ENCODE peak calls at places on chromosomes 11 and 22, in four cellular contexts. C, L, O and P are unnamed samples.

GRCh38 chr22:36587289-36588154 is 58.6 kb upstream of the EIF3D start:
- DNase-seq in C (no peak), O (no peak), L (no peak), P (no peak)

GRCh38 chr11:107695446-107695845 is 16.4 kb downstream of the SLN start:
- DNase-seq in O (no peak), L (no peak), C (no peak), P (no peak)

GRCh38 chr11:30914143-30914762 is 328.1 kb upstream of the MPPED2 start:
- DNase-seq in L (peak), C (peak), O (no peak), P (peak)

GRCh38 chr22:25763239-25763777 is 21.3 kb downstream of the MYO18B start:
- DNase-seq in C (no peak), L (no peak), O (no peak), P (no peak)

GRCh38 chr11:70544774-70545625 is 146.7 kb downstream of the CTTN start:
- DNase-seq in O (no peak), L (no peak), C (no peak), P (no peak)

GRCh38 chr11:125091247-125091876 is 20.1 kb downstream of the TMEM218 start:
- DNase-seq in L (peak), O (no peak), C (peak), P (peak)

GRCh38 chr11:17256512-17256911 is 20.0 kb upstream of the NUCB2 start:
- DNase-seq in O (no peak), L (no peak), C (no peak), P (no peak)

GRCh38 chr11:13993096-13993760 is 30.7 kb downstream of the SPON1 start:
- DNase-seq in C (no peak), O (no peak), L (no peak), P (no peak)

GRCh38 chr11:120236169-120237107 is 3.5 kb upstream of the POU2F3 start:
- DNase-seq in L (no peak), O (no peak), C (peak), P (no peak)

GRCh38 chr11:69654660-69655478 is 13.9 kb downstream of the CCND1 start:
- DNase-seq in L (peak), C (no peak), O (no peak), P (no peak)

GRCh38 chr11:114060402-114061052 is 1.0 kb downstream of the ZBTB16 start:
- DNase-seq in O (no peak), C (no peak), L (no peak), P (peak)

GRCh38 chr11:112113539-112114457 is 27.1 kb downstream of the SDHD start:
- DNase-seq in C (peak), O (no peak), L (peak), P (peak)

GRCh38 chr11:111912535-111912934 is at the start of gene HSPB2:
- DNase-seq in O (no peak), C (no peak), L (no peak), P (no peak)

GRCh38 chr11:30741039-30741550 is 154.9 kb upstream of the MPPED2 start:
- DNase-seq in L (peak), O (no peak), C (no peak), P (no peak)

GRCh38 chr22:43504666-43505261 is 93.0 kb downstream of the MPPED1 start:
- DNase-seq in C (no peak), O (no peak), L (no peak), P (no peak)

GRCh38 chr22:45632791-45633515 is 38.7 kb upstream of the ATXN10 start:
- DNase-seq in C (no peak), L (peak), O (no peak), P (no peak)

GRCh38 chr11:116603783-116604323 is 168.9 kb downstream of the BUD13 start:
- DNase-seq in C (no peak), O (no peak), L (no peak), P (no peak)

GRCh38 chr22:26259510-26259909 is 90.2 kb downstream of the SEZ6L start:
- DNase-seq in L (peak), O (no peak), C (peak), P (peak)

GRCh38 chr22:41742918-41743317 is 43.6 kb downstream of the MEI1 start:
- DNase-seq in L (no peak), C (no peak), O (no peak), P (peak)

GRCh38 chr11:79579063-79579462 is 138.2 kb upstream of the TENM4 start:
- DNase-seq in C (no peak), L (no peak), O (no peak), P (no peak)

GRCh38 chr22:47553436-47553835 is 791.0 kb downstream of the TBC1D22A start:
- DNase-seq in C (no peak), L (no peak), O (no peak), P (no peak)

GRCh38 chr11:117529767-117530166 is 202.1 kb downstream of the CEP164 start:
- DNase-seq in O (no peak), C (no peak), L (no peak), P (no peak)

GRCh38 chr11:17473071-17473744 is 3.4 kb downstream of the ABCC8 start:
- DNase-seq in C (peak), O (no peak), L (peak), P (peak)

GRCh38 chr11:6568191-6568918 is 35.1 kb downstream of the RRP8 start:
- DNase-seq in C (peak), L (no peak), O (no peak), P (no peak)

GRCh38 chr11:116970485-116971292 is 127.5 kb downstream of the SIK3 start:
- DNase-seq in L (no peak), O (no peak), C (no peak), P (no peak)

GRCh38 chr22:50657925-50658324 is 14.7 kb upstream of the SHANK3 start:
- DNase-seq in C (no peak), O (no peak), L (no peak), P (no peak)

GRCh38 chr11:37973926-37974325 is 1375.9 kb upstream of the RAG2 start:
- DNase-seq in C (no peak), L (no peak), O (no peak), P (no peak)

GRCh38 chr11:9573775-9574555 is 495 bp downstream of the WEE1 start:
- DNase-seq in C (peak), O (no peak), L (no peak), P (no peak)

DNA sequence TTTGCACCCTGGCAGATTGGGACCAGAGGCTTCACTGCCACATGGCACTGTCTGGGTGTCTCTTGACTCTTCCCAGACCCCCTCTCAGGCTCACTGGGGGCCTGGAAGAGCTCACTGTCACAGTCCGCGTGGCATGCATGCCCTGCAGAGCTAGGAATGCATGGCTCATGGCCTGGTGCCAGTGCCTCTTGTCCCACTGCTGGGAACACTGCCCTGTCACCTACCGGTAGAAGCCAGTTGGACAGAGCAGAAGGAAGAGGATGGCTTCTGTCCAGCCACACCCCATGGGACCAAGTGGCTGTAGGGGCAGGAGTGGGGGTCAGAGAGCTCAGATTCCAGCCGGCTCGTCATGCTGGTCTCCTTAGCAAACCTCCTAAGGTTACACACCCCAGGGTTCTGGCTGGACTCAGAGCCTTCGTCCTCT is 29.7 kb downstream of the MB start:
- DNase-seq in O (no peak), L (no peak), C (no peak), P (no peak)
- TF ChIP-seq SP1 in O (no peak), L (no peak), C (no peak), P (no peak)

DNA sequence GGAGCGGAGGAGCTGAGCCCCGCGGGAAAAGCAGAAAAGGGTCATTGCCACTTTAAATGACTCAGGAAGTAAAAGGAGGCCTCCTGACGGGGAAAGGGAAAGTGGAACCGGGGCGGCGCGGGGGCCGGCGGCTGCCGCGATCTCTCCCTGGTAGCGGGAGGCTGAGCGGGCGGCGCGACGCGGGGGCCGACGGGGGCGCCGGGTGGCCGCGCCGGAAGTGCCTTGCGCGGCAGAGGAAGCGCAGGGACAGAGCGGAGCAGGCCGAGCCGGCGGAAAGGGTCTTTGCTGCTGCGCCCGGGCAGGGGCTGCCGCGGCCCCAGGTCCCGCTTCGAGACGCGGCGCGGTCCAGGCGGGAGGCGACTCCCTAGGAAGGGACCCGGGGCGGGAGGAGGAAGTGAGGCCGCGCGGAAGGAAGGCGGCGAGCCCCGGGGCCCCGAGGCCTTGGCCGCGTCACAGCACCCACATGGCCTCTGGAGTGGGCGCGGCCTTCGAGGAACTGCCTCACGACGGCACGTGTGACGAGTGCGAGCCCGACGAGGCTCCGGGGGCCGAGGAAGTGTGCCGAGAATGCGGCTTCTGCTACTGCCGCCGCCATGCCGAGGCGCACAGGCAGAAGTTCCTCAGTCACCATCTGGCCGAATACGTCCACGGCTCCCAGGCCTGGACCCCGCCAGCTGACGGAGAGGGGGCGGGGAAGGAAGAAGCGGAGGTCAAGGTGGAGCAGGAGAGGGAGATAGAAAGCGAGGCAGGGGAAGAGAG is at the start of gene TRIM44:
- DNase-seq in O (peak), L (peak), C (peak), P (peak)
- TF ChIP-seq FOXK2 in O (no peak), L (no peak), C (no peak), P (no peak)

GRCh38 chr11:18853086-18853720 is 61.6 kb upstream of the PTPN5 start:
- DNase-seq in C (no peak), L (peak), O (no peak), P (peak)
- TF ChIP-seq BHLHE40 in C (no peak), L (no peak), O (no peak), P (no peak)

GRCh38 chr11:73784080-73784634 is 3.5 kb upstream of the MRPL48 start:
- DNase-seq in C (peak), O (no peak), L (peak), P (no peak)
- TF ChIP-seq SP1 in C (peak), O (no peak), L (no peak), P (no peak)

GRCh38 chr11:33735426-33736147 is 636 bp downstream of the CD59 start:
- DNase-seq in C (peak), O (peak), L (peak), P (peak)
- TF ChIP-seq FOXK2 in C (no peak), O (no peak), L (no peak), P (no peak)

GRCh38 chr11:75371930-75372876 is 20.7 kb upstream of the ARRB1 start:
- DNase-seq in C (no peak), O (no peak), L (peak), P (no peak)
- TF ChIP-seq BHLHE40 in C (no peak), O (no peak), L (no peak), P (no peak)